ENCODE peak calls at places on chromosomes 13 and 19, in four cellular contexts. One of them, this sample, is unnamed. For H3K27me3, the result is how much of the 10 kb centered on the place peaks cover.

GRCh38 chr19:36136975-36137686 is 2.7 kb upstream of the CAPNS1 start:
- DNase-seq in uterus: peak
- DNase-seq in adrenal gland: peak
- DNase-seq in IMR-90: peak
- DNase-seq in this sample: peak

GRCh38 chr19:30754162-30754561 is 382.0 kb downstream of the ZNF536 start:
- DNase-seq in uterus: no peak
- DNase-seq in adrenal gland: no peak
- DNase-seq in IMR-90: no peak
- DNase-seq in this sample: no peak

GRCh38 chr19:2391118-2391725 is 31.2 kb downstream of the TMPRSS9 start:
- DNase-seq in uterus: peak
- DNase-seq in adrenal gland: peak
- DNase-seq in IMR-90: peak
- DNase-seq in this sample: peak

GRCh38 chr19:16361254-16361653 is 36.6 kb downstream of the KLF2 start:
- DNase-seq in uterus: no peak
- DNase-seq in adrenal gland: no peak
- DNase-seq in IMR-90: no peak
- DNase-seq in this sample: no peak

GRCh38 chr13:49895826-49896225 is 40.3 kb downstream of the SPRYD7 start:
- DNase-seq in uterus: no peak
- DNase-seq in adrenal gland: no peak
- DNase-seq in IMR-90: no peak
- DNase-seq in this sample: no peak

GRCh38 chr19:35755160-35755549 is 1.7 kb downstream of the HSPB6 start:
- DNase-seq in uterus: no peak
- DNase-seq in adrenal gland: no peak
- DNase-seq in IMR-90: no peak
- DNase-seq in this sample: no peak

GRCh38 chr13:111519490-111520170 is 199.2 kb downstream of the TEX29 start:
- DNase-seq in uterus: no peak
- DNase-seq in adrenal gland: no peak
- DNase-seq in IMR-90: no peak
- DNase-seq in this sample: no peak

GRCh38 chr19:2820112-2820702 is 539 bp downstream of the ZNF554 start:
- DNase-seq in uterus: no peak
- DNase-seq in adrenal gland: peak
- DNase-seq in IMR-90: no peak
- DNase-seq in this sample: no peak

GRCh38 chr19:54208784-54209057 is 8.1 kb downstream of the RPS9 start:
- DNase-seq in uterus: no peak
- DNase-seq in adrenal gland: no peak
- DNase-seq in IMR-90: no peak
- DNase-seq in this sample: no peak

GRCh38 chr13:95195146-95195545 is 106.1 kb downstream of the ABCC4 start:
- DNase-seq in uterus: no peak
- DNase-seq in adrenal gland: no peak
- DNase-seq in IMR-90: no peak
- DNase-seq in this sample: no peak

GRCh38 chr13:42215578-42216421 is 56.2 kb upstream of the AKAP11 start:
- DNase-seq in uterus: no peak
- DNase-seq in adrenal gland: peak
- DNase-seq in IMR-90: peak
- DNase-seq in this sample: peak

GRCh38 chr19:54577334-54577733 is 3.7 kb downstream of the LILRA2 start:
- DNase-seq in uterus: no peak
- DNase-seq in adrenal gland: no peak
- DNase-seq in IMR-90: no peak
- DNase-seq in this sample: no peak

GRCh38 chr19:48637948-48638830 is 1.0 kb upstream of the DBP start:
- DNase-seq in uterus: peak
- DNase-seq in adrenal gland: peak
- DNase-seq in IMR-90: peak
- DNase-seq in this sample: peak
- TF ChIP-seq POLR2A in uterus: no peak
- TF ChIP-seq POLR2A in adrenal gland: peak
- TF ChIP-seq POLR2A in IMR-90: no peak
- TF ChIP-seq POLR2A in this sample: peak

DNA sequence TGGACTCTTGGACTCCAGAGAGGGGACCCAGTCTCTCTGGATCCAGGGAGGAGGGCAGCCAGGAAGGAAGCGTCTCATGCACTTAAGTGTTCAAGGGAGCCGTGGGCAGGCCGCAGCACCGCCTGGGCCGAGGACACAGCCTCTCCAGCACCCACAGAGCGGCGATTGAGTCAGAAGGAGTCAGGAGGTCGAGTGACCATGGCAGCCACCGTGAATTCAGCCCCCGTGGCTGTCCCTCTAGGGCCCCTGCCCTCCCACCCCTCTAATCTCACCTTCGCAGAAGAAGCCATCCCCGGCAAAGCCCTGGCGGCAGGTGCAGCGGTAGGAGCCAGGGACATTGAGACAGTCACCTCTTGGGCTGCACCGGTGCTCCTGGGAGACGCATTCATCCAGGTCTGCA is 38.0 kb downstream of the FBN3 start:
- DNase-seq in uterus: no peak
- DNase-seq in adrenal gland: no peak
- DNase-seq in IMR-90: no peak
- DNase-seq in this sample: no peak
- H3K27me3 ChIP-seq in uterus: under half
- H3K27me3 ChIP-seq in adrenal gland: under half
- H3K27me3 ChIP-seq in IMR-90: under half
- H3K27me3 ChIP-seq in this sample: under half

DNA sequence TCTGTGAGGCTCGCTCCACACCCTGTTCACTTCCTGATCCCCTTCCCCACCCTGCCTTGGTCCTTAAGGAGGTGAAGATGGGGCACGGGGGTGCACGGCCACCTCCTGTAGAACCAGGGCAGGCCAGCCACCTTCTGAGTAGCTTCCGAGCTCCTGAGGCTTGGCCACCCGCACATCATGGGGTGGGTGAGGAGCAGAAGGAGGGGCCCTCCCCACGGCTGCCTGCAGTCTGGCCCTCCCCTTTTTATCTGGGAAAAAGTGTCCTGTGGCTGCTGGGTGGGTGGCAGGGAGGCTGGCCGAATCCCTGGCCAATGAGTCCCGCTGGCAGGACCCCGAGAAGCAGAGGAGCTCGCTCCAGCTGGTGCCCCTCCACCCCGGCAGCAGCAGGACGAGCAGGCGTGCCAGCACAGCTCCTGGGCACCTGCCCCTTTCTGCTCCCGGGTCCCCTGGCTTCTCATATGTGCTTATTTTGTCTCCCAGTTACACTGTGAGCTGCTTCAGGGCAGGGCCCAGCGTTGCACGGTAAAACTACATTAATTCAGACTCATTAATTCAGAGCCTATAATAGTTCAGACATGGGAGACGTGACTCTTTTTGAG is 135.0 kb downstream of the KDM4B start:
- DNase-seq in uterus: no peak
- DNase-seq in adrenal gland: no peak
- DNase-seq in IMR-90: no peak
- DNase-seq in this sample: no peak
- H3K27ac ChIP-seq in uterus: no peak
- H3K27ac ChIP-seq in adrenal gland: peak
- H3K27ac ChIP-seq in IMR-90: no peak
- H3K27ac ChIP-seq in this sample: no peak

DNA sequence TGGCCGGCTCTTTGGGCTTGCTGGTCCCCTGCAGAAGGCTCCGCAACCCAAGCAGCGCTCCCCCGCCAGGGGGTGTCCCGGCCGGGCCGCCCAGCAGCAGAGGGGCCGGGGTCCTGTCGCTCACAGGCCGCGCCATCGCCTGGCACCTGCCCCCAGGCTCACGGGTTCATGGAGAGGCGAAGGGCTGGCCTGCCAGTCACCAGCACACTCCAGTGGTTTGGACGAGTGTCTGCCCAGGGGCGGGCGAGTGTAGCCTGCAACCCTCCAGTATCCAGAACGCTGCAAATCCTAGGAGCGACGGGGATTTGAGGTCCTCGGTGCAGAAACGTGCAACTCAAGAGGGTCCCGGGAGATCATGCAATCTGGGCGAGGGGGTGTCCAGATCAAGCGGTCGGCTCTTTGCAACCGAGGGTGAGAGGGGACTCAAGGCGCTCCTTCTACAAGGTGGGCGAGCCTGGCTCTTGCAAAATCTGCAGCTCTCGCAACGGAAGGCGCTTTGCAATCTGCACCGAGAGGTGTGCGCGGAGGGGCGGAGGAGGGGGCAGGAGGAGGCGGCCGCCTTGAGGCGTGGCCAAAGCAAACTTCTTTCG is at the start of gene DBP:
- DNase-seq in uterus: no peak
- DNase-seq in adrenal gland: no peak
- DNase-seq in IMR-90: no peak
- DNase-seq in this sample: peak
- TF ChIP-seq POLR2A in uterus: no peak
- TF ChIP-seq POLR2A in adrenal gland: peak
- TF ChIP-seq POLR2A in IMR-90: no peak
- TF ChIP-seq POLR2A in this sample: peak

GRCh38 chr19:50877338-50877737 is 4.1 kb downstream of the KLK2 start:
- DNase-seq in uterus: no peak
- DNase-seq in adrenal gland: no peak
- DNase-seq in IMR-90: no peak
- DNase-seq in this sample: no peak

GRCh38 chr19:50873056-50873455 is at the start of gene KLK2:
- DNase-seq in uterus: no peak
- DNase-seq in adrenal gland: no peak
- DNase-seq in IMR-90: no peak
- DNase-seq in this sample: peak

GRCh38 chr19:50870417-50871089 is 2.7 kb upstream of the KLK2 start:
- DNase-seq in uterus: no peak
- DNase-seq in adrenal gland: no peak
- DNase-seq in IMR-90: peak
- DNase-seq in this sample: no peak

GRCh38 chr19:50875795-50876422 is 2.7 kb downstream of the KLK2 start:
- DNase-seq in uterus: no peak
- DNase-seq in adrenal gland: no peak
- DNase-seq in IMR-90: no peak
- DNase-seq in this sample: no peak

DNA sequence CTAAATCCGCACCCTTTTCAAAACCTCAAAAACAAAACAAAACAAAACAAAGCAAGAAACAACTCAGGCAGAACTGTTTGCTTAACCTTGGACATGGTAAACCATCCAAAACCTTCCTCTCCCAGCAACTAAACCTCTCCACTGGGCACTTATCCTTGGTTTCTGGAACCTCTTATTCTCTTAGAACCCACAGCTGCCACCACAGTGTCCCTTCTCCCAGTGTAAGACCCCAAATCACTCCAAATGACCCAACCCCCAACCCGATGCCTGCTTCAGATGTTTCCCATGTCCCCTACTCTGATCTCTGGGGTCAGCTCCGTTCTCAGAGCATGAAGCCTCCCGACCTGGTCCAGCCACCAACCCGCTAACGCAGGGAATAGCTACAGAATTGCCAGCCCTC is 946 bp downstream of the KLK2 start:
- DNase-seq in uterus: no peak
- DNase-seq in adrenal gland: no peak
- DNase-seq in IMR-90: no peak
- DNase-seq in this sample: peak
- H3K27me3 ChIP-seq in uterus: under half
- H3K27me3 ChIP-seq in adrenal gland: under half
- H3K27me3 ChIP-seq in IMR-90: under half
- H3K27me3 ChIP-seq in this sample: under half

GRCh38 chr19:3969435-3970312 is 1.2 kb downstream of the DAPK3 start:
- DNase-seq in uterus: peak
- DNase-seq in adrenal gland: no peak
- DNase-seq in IMR-90: peak
- DNase-seq in this sample: no peak

GRCh38 chr19:3963458-3964255 is 7.2 kb downstream of the DAPK3 start:
- DNase-seq in uterus: no peak
- DNase-seq in adrenal gland: peak
- DNase-seq in IMR-90: no peak
- DNase-seq in this sample: no peak

GRCh38 chr19:3968556-3969434 is 2.1 kb downstream of the DAPK3 start:
- DNase-seq in uterus: peak
- DNase-seq in adrenal gland: peak
- DNase-seq in IMR-90: peak
- DNase-seq in this sample: peak

GRCh38 chr19:3964256-3965194 is 6.4 kb downstream of the DAPK3 start:
- DNase-seq in uterus: no peak
- DNase-seq in adrenal gland: peak
- DNase-seq in IMR-90: no peak
- DNase-seq in this sample: no peak

DNA sequence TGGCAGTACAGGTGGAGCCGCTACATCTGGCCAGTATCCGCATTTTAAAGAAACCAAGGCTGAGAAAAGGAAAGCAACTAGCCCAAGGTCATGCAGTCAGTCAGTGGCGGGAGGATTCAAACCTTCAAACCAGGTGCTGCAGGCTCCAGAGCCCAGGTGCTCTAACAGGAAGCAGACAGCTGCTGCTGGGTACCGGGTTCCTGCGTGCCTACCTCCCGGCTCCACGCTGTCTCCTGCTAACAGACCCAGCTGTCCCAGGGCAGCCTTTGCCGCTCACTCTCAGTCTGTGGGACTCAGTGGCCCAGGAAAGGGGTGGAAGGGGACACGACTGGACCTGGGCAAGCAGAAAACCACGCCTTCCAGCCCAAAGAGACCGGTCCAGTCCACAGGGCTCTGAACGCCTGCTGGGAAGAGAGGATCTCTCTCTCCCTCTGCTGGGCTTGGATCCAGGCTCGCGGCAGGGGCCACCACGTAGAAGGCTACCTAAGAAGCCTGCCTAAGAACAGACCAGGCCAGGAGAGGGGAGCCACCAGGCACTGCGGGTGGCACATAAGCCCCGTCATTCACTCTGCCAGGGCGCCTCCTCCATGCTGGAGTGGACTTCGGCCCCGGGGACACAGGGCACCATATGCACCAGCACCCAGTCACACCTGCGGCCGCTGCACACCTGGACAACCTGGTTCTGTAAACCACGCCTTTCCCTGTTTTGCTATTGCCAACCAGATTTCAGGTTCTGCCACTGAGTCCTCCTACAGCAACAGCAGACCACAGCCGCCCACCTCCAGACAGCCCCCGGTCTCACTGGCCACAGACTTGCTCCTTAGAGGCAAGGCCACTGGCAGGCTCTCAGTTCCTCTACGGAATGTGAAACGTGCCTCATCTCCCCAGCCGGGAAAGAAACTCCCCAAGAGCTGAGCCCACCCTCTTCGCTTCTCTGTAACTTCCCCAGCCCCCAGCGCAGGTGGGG is 4.6 kb downstream of the DAPK3 start:
- DNase-seq in uterus: no peak
- DNase-seq in adrenal gland: no peak
- DNase-seq in IMR-90: no peak
- DNase-seq in this sample: no peak
- H3K27ac ChIP-seq in uterus: peak
- H3K27ac ChIP-seq in adrenal gland: no peak
- H3K27ac ChIP-seq in IMR-90: peak
- H3K27ac ChIP-seq in this sample: no peak